ENCODE peak calls at places on chromosomes 2 and 18, in eight cellular contexts. One of them, this sample, is unnamed. For H3K36me3 and H3K4me1, the result is how much of the 10 kb centered on the place peaks cover.

GRCh38 chr2:46869621-46870020 is 46.0 kb downstream of the MCFD2 start:
- DNase-seq in heart right ventricle: no peak
- DNase-seq in fibroblast of lung: no peak
- DNase-seq in ovary: no peak
- DNase-seq in psoas muscle: no peak
- DNase-seq in lung: no peak
- DNase-seq in cardiac muscle cell: no peak
- DNase-seq in adrenal gland: no peak
- DNase-seq in this sample: no peak

GRCh38 chr2:241187835-241188234 is 642 bp upstream of the ANO7 start:
- DNase-seq in ovary: no peak
- DNase-seq in psoas muscle: no peak
- DNase-seq in lung: no peak
- DNase-seq in heart right ventricle: no peak
- DNase-seq in adrenal gland: no peak
- DNase-seq in cardiac muscle cell: no peak
- DNase-seq in fibroblast of lung: no peak
- DNase-seq in this sample: no peak

GRCh38 chr2:240932001-240932723 is 26.0 kb downstream of the CROCC2 start:
- DNase-seq in heart right ventricle: no peak
- DNase-seq in ovary: peak
- DNase-seq in fibroblast of lung: no peak
- DNase-seq in psoas muscle: no peak
- DNase-seq in lung: no peak
- DNase-seq in cardiac muscle cell: no peak
- DNase-seq in adrenal gland: peak
- DNase-seq in this sample: no peak

GRCh38 chr2:158599609-158600008 is 142.9 kb downstream of the PKP4 start:
- DNase-seq in cardiac muscle cell: no peak
- DNase-seq in fibroblast of lung: no peak
- DNase-seq in adrenal gland: no peak
- DNase-seq in heart right ventricle: no peak
- DNase-seq in lung: no peak
- DNase-seq in psoas muscle: no peak
- DNase-seq in ovary: no peak
- DNase-seq in this sample: no peak

GRCh38 chr2:29310665-29311348 is 195.6 kb downstream of the CLIP4 start:
- DNase-seq in heart right ventricle: no peak
- DNase-seq in lung: no peak
- DNase-seq in fibroblast of lung: no peak
- DNase-seq in psoas muscle: no peak
- DNase-seq in adrenal gland: no peak
- DNase-seq in cardiac muscle cell: no peak
- DNase-seq in ovary: no peak
- DNase-seq in this sample: no peak

GRCh38 chr2:157182834-157183396 is 74.6 kb upstream of the GALNT5 start:
- DNase-seq in psoas muscle: no peak
- DNase-seq in cardiac muscle cell: no peak
- DNase-seq in ovary: no peak
- DNase-seq in adrenal gland: no peak
- DNase-seq in lung: no peak
- DNase-seq in heart right ventricle: no peak
- DNase-seq in fibroblast of lung: peak
- DNase-seq in this sample: no peak

GRCh38 chr2:135904590-135904989 is 28.3 kb upstream of the MCM6 start:
- DNase-seq in lung: no peak
- DNase-seq in cardiac muscle cell: no peak
- DNase-seq in psoas muscle: no peak
- DNase-seq in ovary: no peak
- DNase-seq in adrenal gland: no peak
- DNase-seq in fibroblast of lung: peak
- DNase-seq in heart right ventricle: no peak
- DNase-seq in this sample: no peak

GRCh38 chr2:207660994-207661393 is 35.8 kb upstream of the METTL21A start:
- DNase-seq in psoas muscle: no peak
- DNase-seq in lung: no peak
- DNase-seq in cardiac muscle cell: no peak
- DNase-seq in ovary: no peak
- DNase-seq in heart right ventricle: no peak
- DNase-seq in adrenal gland: no peak
- DNase-seq in fibroblast of lung: no peak
- DNase-seq in this sample: peak

GRCh38 chr2:173151671-173152398 is 76.2 kb downstream of the MAP3K20 start:
- DNase-seq in cardiac muscle cell: no peak
- DNase-seq in psoas muscle: no peak
- DNase-seq in ovary: no peak
- DNase-seq in heart right ventricle: no peak
- DNase-seq in adrenal gland: no peak
- DNase-seq in fibroblast of lung: peak
- DNase-seq in lung: no peak
- DNase-seq in this sample: no peak

GRCh38 chr2:36567711-36568408 is 30.1 kb downstream of the FEZ2 start:
- DNase-seq in ovary: no peak
- DNase-seq in lung: no peak
- DNase-seq in psoas muscle: no peak
- DNase-seq in adrenal gland: no peak
- DNase-seq in cardiac muscle cell: peak
- DNase-seq in fibroblast of lung: no peak
- DNase-seq in heart right ventricle: no peak
- DNase-seq in this sample: no peak

GRCh38 chr18:26436176-26437031 is 111.9 kb downstream of the KCTD1 start:
- DNase-seq in ovary: no peak
- DNase-seq in fibroblast of lung: peak
- DNase-seq in lung: no peak
- DNase-seq in adrenal gland: no peak
- DNase-seq in heart right ventricle: no peak
- DNase-seq in psoas muscle: no peak
- DNase-seq in cardiac muscle cell: no peak
- DNase-seq in this sample: no peak

GRCh38 chr2:127087780-127088495 is 19.0 kb downstream of the BIN1 start:
- DNase-seq in adrenal gland: peak
- DNase-seq in psoas muscle: peak
- DNase-seq in ovary: no peak
- DNase-seq in cardiac muscle cell: no peak
- DNase-seq in heart right ventricle: peak
- DNase-seq in fibroblast of lung: no peak
- DNase-seq in lung: no peak
- DNase-seq in this sample: no peak

GRCh38 chr2:224363281-224363680 is 38.6 kb downstream of the FAM124B start:
- DNase-seq in lung: no peak
- DNase-seq in psoas muscle: no peak
- DNase-seq in fibroblast of lung: no peak
- DNase-seq in cardiac muscle cell: no peak
- DNase-seq in ovary: no peak
- DNase-seq in adrenal gland: no peak
- DNase-seq in heart right ventricle: no peak
- DNase-seq in this sample: no peak

GRCh38 chr2:112958428-112959108 is 19.2 kb upstream of the IL36G start:
- DNase-seq in heart right ventricle: no peak
- DNase-seq in adrenal gland: peak
- DNase-seq in cardiac muscle cell: peak
- DNase-seq in fibroblast of lung: peak
- DNase-seq in psoas muscle: no peak
- DNase-seq in ovary: no peak
- DNase-seq in lung: peak
- DNase-seq in this sample: peak

GRCh38 chr2:123500346-123500745 is 524.7 kb upstream of the CNTNAP5 start:
- DNase-seq in fibroblast of lung: no peak
- DNase-seq in ovary: no peak
- DNase-seq in cardiac muscle cell: no peak
- DNase-seq in lung: no peak
- DNase-seq in heart right ventricle: no peak
- DNase-seq in adrenal gland: no peak
- DNase-seq in psoas muscle: no peak
- DNase-seq in this sample: no peak

GRCh38 chr2:40797115-40797514 is 345.2 kb upstream of the SLC8A1 start:
- DNase-seq in ovary: no peak
- DNase-seq in cardiac muscle cell: no peak
- DNase-seq in adrenal gland: no peak
- DNase-seq in heart right ventricle: no peak
- DNase-seq in lung: no peak
- DNase-seq in fibroblast of lung: peak
- DNase-seq in psoas muscle: no peak
- DNase-seq in this sample: no peak

GRCh38 chr2:157725856-157726255 is 97.2 kb upstream of the ACVR1C start:
- DNase-seq in cardiac muscle cell: no peak
- DNase-seq in ovary: no peak
- DNase-seq in psoas muscle: no peak
- DNase-seq in adrenal gland: no peak
- DNase-seq in lung: no peak
- DNase-seq in fibroblast of lung: peak
- DNase-seq in heart right ventricle: no peak
- DNase-seq in this sample: no peak

GRCh38 chr2:57696016-57696415 is 350.6 kb upstream of the VRK2 start:
- DNase-seq in psoas muscle: no peak
- DNase-seq in heart right ventricle: no peak
- DNase-seq in adrenal gland: no peak
- DNase-seq in fibroblast of lung: no peak
- DNase-seq in lung: no peak
- DNase-seq in ovary: no peak
- DNase-seq in cardiac muscle cell: no peak
- DNase-seq in this sample: peak

GRCh38 chr18:80247403-80247916 is at the start of gene PARD6G:
- DNase-seq in psoas muscle: peak
- DNase-seq in fibroblast of lung: peak
- DNase-seq in cardiac muscle cell: peak
- DNase-seq in heart right ventricle: peak
- DNase-seq in adrenal gland: peak
- DNase-seq in lung: peak
- DNase-seq in ovary: peak
- DNase-seq in this sample: peak

GRCh38 chr18:54774423-54774822 is 53.9 kb upstream of the RAB27B start:
- DNase-seq in fibroblast of lung: peak
- DNase-seq in ovary: no peak
- DNase-seq in heart right ventricle: no peak
- DNase-seq in lung: no peak
- DNase-seq in cardiac muscle cell: no peak
- DNase-seq in psoas muscle: no peak
- DNase-seq in adrenal gland: no peak
- DNase-seq in this sample: no peak

GRCh38 chr18:9931679-9932078 is 17.9 kb downstream of the VAPA start:
- DNase-seq in heart right ventricle: no peak
- DNase-seq in adrenal gland: no peak
- DNase-seq in fibroblast of lung: no peak
- DNase-seq in ovary: no peak
- DNase-seq in lung: no peak
- DNase-seq in cardiac muscle cell: no peak
- DNase-seq in psoas muscle: no peak
- DNase-seq in this sample: no peak

GRCh38 chr18:9930299-9930884 is 16.6 kb downstream of the VAPA start:
- DNase-seq in fibroblast of lung: no peak
- DNase-seq in lung: no peak
- DNase-seq in heart right ventricle: no peak
- DNase-seq in psoas muscle: no peak
- DNase-seq in ovary: no peak
- DNase-seq in cardiac muscle cell: no peak
- DNase-seq in adrenal gland: no peak
- DNase-seq in this sample: no peak

GRCh38 chr18:9931146-9931545 is 17.3 kb downstream of the VAPA start:
- DNase-seq in lung: no peak
- DNase-seq in cardiac muscle cell: no peak
- DNase-seq in psoas muscle: no peak
- DNase-seq in fibroblast of lung: no peak
- DNase-seq in ovary: no peak
- DNase-seq in adrenal gland: no peak
- DNase-seq in heart right ventricle: no peak
- DNase-seq in this sample: no peak

GRCh38 chr18:9934274-9934673 is 20.5 kb downstream of the VAPA start:
- DNase-seq in ovary: no peak
- DNase-seq in psoas muscle: no peak
- DNase-seq in cardiac muscle cell: no peak
- DNase-seq in fibroblast of lung: no peak
- DNase-seq in lung: no peak
- DNase-seq in adrenal gland: no peak
- DNase-seq in heart right ventricle: no peak
- DNase-seq in this sample: no peak

GRCh38 chr18:9933865-9934264 is 20.0 kb downstream of the VAPA start:
- DNase-seq in heart right ventricle: no peak
- DNase-seq in fibroblast of lung: no peak
- DNase-seq in cardiac muscle cell: no peak
- DNase-seq in lung: no peak
- DNase-seq in psoas muscle: no peak
- DNase-seq in adrenal gland: no peak
- DNase-seq in ovary: no peak
- DNase-seq in this sample: no peak
- H3K36me3 ChIP-seq in heart right ventricle: under half
- H3K36me3 ChIP-seq in fibroblast of lung: under half
- H3K36me3 ChIP-seq in cardiac muscle cell: under half
- H3K36me3 ChIP-seq in lung: under half
- H3K36me3 ChIP-seq in psoas muscle: half or more
- H3K36me3 ChIP-seq in adrenal gland: under half
- H3K36me3 ChIP-seq in ovary: under half
- H3K36me3 ChIP-seq in this sample: under half

GRCh38 chr2:8537572-8538155 is 144.2 kb upstream of the ID2 start:
- DNase-seq in adrenal gland: no peak
- DNase-seq in cardiac muscle cell: no peak
- DNase-seq in psoas muscle: no peak
- DNase-seq in ovary: no peak
- DNase-seq in fibroblast of lung: no peak
- DNase-seq in heart right ventricle: no peak
- DNase-seq in lung: no peak
- DNase-seq in this sample: peak
- H3K4me1 ChIP-seq in adrenal gland: half or more
- H3K4me1 ChIP-seq in cardiac muscle cell: half or more
- H3K4me1 ChIP-seq in psoas muscle: under half
- H3K4me1 ChIP-seq in ovary: under half
- H3K4me1 ChIP-seq in fibroblast of lung: under half
- H3K4me1 ChIP-seq in heart right ventricle: half or more
- H3K4me1 ChIP-seq in lung: under half
- H3K4me1 ChIP-seq in this sample: half or more

DNA sequence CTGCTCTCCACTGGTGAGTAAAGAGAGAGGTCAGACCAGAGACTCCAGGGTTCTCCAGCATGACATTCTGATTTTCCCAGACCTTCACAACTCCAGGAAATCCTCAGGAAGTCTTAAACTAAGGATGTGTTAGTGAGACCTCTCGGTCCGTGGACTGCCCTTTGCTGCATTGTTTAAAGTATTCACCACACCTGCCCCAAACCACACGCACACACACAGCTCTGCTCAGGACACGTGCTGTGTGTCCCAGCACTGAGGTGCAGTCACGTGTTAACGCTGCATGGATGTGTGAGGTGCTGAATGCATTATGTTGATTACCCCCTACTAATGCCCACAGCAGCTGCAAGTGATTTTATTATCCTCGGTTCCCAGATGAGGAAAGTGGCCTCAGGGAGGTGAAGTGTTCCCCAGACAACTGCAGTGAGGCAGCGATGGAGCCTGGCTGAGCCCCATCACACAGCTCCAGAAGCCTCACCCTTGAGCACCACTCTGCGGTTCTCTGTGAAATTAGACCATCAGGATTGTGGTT is 68.4 kb downstream of the TRAPPC12 start:
- DNase-seq in fibroblast of lung: no peak
- DNase-seq in ovary: no peak
- DNase-seq in psoas muscle: no peak
- DNase-seq in adrenal gland: no peak
- DNase-seq in lung: peak
- DNase-seq in cardiac muscle cell: no peak
- DNase-seq in heart right ventricle: no peak
- DNase-seq in this sample: no peak
- H3K36me3 ChIP-seq in fibroblast of lung: under half
- H3K36me3 ChIP-seq in ovary: under half
- H3K36me3 ChIP-seq in psoas muscle: half or more
- H3K36me3 ChIP-seq in adrenal gland: under half
- H3K36me3 ChIP-seq in lung: under half
- H3K36me3 ChIP-seq in cardiac muscle cell: under half
- H3K36me3 ChIP-seq in heart right ventricle: under half
- H3K36me3 ChIP-seq in this sample: under half

GRCh38 chr2:239327536-239328305 is 73.1 kb downstream of the HDAC4 start:
- DNase-seq in ovary: peak
- DNase-seq in heart right ventricle: no peak
- DNase-seq in cardiac muscle cell: no peak
- DNase-seq in adrenal gland: peak
- DNase-seq in fibroblast of lung: peak
- DNase-seq in psoas muscle: no peak
- DNase-seq in lung: no peak
- DNase-seq in this sample: no peak
- H3K4me1 ChIP-seq in ovary: under half
- H3K4me1 ChIP-seq in heart right ventricle: under half
- H3K4me1 ChIP-seq in cardiac muscle cell: under half
- H3K4me1 ChIP-seq in adrenal gland: half or more
- H3K4me1 ChIP-seq in fibroblast of lung: under half
- H3K4me1 ChIP-seq in psoas muscle: half or more
- H3K4me1 ChIP-seq in lung: under half
- H3K4me1 ChIP-seq in this sample: under half